ENCODE peak calls at places on chromosomes 7 and 10, in four cellular contexts. O is GM12878, I is H1, G is K562. U is an unnamed sample.

GRCh38 chr10:113753020-113753692 is 1.7 kb downstream of the PLEKHS1 start:
- DNase-seq in O (no peak), I (no peak), G (no peak), U (no peak)

GRCh38 chr7:29987821-29988317 is 1.7 kb downstream of the SCRN1 start:
- DNase-seq in O (no peak), I (no peak), G (no peak), U (no peak)

GRCh38 chr7:120041798-120042197 is 231.2 kb upstream of the KCND2 start:
- DNase-seq in O (no peak), I (no peak), G (no peak), U (no peak)

GRCh38 chr7:139687980-139688632 is 89.7 kb downstream of the HIPK2 start:
- DNase-seq in O (no peak), I (no peak), G (peak), U (no peak)

GRCh38 chr7:156021476-156021875 is 209.2 kb upstream of the SHH start:
- DNase-seq in O (no peak), I (no peak), G (no peak), U (no peak)

GRCh38 chr10:48731141-48731540 is 46.5 kb downstream of the WDFY4 start:
- DNase-seq in O (no peak), I (no peak), G (no peak), U (no peak)

GRCh38 chr7:27198138-27198841 is 1.6 kb downstream of the HOXA13 start:
- DNase-seq in O (no peak), I (no peak), G (no peak), U (no peak)

GRCh38 chr7:151927011-151927410 is 29.2 kb upstream of the GALNTL5 start:
- DNase-seq in O (no peak), I (no peak), G (no peak), U (no peak)

GRCh38 chr10:4102802-4103344 is 317.9 kb upstream of the KLF6 start:
- DNase-seq in O (no peak), I (no peak), G (no peak), U (no peak)

GRCh38 chr10:46228076-46229071 is 58.4 kb upstream of the ANTXRL start:
- DNase-seq in O (no peak), I (peak), G (peak), U (peak)

GRCh38 chr10:1476106-1476803 is 261.1 kb downstream of the ADARB2 start:
- DNase-seq in O (no peak), I (no peak), G (no peak), U (no peak)

GRCh38 chr7:107201795-107202450 is 33.1 kb downstream of the HBP1 start:
- DNase-seq in O (no peak), I (peak), G (peak), U (peak)

GRCh38 chr7:31648288-31648687 is 38.7 kb upstream of the PPP1R17 start:
- DNase-seq in O (no peak), I (no peak), G (no peak), U (no peak)

GRCh38 chr10:77586719-77587423 is 50.7 kb downstream of the KCNMA1 start:
- DNase-seq in O (no peak), I (no peak), G (no peak), U (no peak)

GRCh38 chr7:91201731-91202130 is 62.5 kb upstream of the FZD1 start:
- DNase-seq in O (no peak), I (no peak), G (no peak), U (no peak)

GRCh38 chr10:86851329-86852207 is 95.1 kb downstream of the BMPR1A start:
- DNase-seq in O (no peak), I (no peak), G (no peak), U (no peak)

GRCh38 chr7:96591900-96592676 is 117.6 kb downstream of the SEM1 start:
- DNase-seq in O (no peak), I (peak), G (no peak), U (no peak)

GRCh38 chr7:137933270-137934017 is 68.4 kb downstream of the CREB3L2 start:
- DNase-seq in O (no peak), I (no peak), G (peak), U (no peak)

GRCh38 chr7:36391436-36392198 is 2.0 kb downstream of the ANLN start:
- DNase-seq in O (peak), I (no peak), G (peak), U (no peak)

GRCh38 chr10:122588381-122588780 is 27.8 kb downstream of the DMBT1 start:
- DNase-seq in O (no peak), I (no peak), G (no peak), U (no peak)

GRCh38 chr10:31820794-31821369 is 107.7 kb downstream of the ARHGAP12 start:
- DNase-seq in O (no peak), I (no peak), G (no peak), U (no peak)
- TF ChIP-seq ATF2 in O (no peak), I (no peak), G (no peak), U (no peak)

GRCh38 chr10:93608421-93608820 is 3.9 kb upstream of the PDE6C start:
- DNase-seq in O (no peak), I (no peak), G (no peak), U (no peak)

GRCh38 chr10:93614101-93614825 is 1.9 kb downstream of the PDE6C start:
- DNase-seq in O (no peak), I (no peak), G (no peak), U (no peak)

GRCh38 chr10:93616844-93617360 is 4.6 kb downstream of the PDE6C start:
- DNase-seq in O (no peak), I (no peak), G (no peak), U (no peak)

GRCh38 chr10:93615576-93615975 is 3.2 kb downstream of the PDE6C start:
- DNase-seq in O (no peak), I (no peak), G (no peak), U (no peak)

GRCh38 chr10:93612237-93612636 is at the start of gene PDE6C:
- DNase-seq in O (no peak), I (no peak), G (no peak), U (no peak)
- TF ChIP-seq USF2 in O (no peak), I (no peak), G (no peak), U (no peak)

DNA sequence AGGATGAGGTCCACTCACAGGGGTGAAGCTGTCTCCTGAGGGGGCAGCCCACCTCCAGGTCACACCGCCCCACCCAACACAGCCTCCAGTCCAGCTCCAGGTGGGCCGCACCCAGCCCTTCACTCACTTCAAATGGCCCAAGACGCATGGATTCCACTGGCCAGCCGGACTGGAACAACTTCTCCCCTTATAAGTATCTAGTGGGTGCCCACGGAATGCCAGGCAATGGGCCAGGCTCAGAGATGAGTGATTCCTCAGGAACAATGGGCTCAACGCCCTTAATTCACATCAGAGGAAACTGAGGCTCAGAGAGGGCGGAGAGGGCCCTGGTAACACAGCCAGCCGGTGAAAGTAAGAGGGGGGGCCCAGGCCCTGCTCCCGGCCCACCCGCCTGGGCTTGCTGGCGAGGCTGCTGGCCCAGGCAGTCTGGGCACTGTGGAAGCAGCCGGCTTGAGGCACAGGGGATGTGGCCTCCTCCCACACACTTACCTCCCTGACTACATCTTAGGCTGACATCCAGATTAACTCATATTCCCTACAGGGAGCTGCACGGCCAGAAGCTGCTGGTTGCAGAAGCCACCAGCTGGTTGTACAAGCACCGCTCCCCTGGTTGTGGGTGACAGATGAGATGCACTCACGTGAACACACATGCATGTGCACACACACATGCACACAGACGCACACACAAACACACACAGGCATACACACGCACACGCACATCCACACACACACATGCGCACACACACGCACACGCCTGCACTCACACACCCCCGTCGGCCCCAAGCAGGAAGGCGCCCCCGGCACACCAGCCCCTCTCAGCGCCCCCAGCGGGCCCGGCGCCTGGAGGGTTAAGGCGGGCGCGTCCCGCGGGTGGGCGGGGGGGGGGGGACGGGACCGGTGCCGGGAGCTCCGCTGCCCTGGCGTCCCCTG is 1.0 kb upstream of the FAM20C start:
- DNase-seq in O (no peak), I (no peak), G (no peak), U (no peak)
- TF ChIP-seq ATF2 in O (no peak), I (no peak), G (no peak), U (no peak)

GRCh38 chr7:141418087-141418486 is 133.1 kb upstream of the AGK start:
- DNase-seq in O (no peak), I (no peak), G (no peak), U (no peak)
- TF ChIP-seq USF2 in O (no peak), I (no peak), G (no peak), U (no peak)

DNA sequence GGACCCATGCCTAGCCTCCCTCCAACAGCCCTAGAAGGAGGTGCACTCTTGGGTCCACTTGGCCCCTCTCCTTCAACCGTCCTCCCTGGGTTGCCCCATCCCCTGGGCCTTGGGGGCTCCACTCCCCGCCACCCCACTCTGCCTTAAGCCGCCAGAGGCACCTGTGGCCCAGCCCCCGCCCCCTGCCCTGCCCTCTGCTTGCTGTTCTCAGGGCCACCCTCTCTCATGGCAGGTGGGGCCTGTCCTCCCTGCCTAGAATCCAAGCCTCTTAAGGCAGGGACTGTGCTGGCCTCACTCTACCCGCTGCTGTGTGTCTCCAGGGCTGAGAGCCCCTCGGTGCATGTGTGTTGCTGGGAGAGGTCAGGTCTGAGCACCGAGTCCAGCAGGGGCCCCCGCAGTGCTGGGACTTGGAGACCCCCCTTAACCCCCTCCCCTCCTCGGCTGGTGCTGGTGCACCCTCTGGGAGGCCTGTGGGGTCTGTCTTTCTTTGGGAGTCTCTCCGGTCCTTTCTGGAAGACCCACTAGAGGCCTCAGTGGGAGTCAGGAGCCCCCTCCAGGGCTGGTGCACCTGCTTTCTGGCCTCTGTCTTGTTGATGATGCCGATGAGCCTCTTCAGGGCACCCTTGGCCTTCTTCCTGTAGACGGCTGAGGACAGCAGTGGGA is 43.8 kb downstream of the CFAP46 start:
- DNase-seq in O (no peak), I (no peak), G (no peak), U (no peak)
- TF ChIP-seq ATF2 in O (no peak), I (no peak), G (no peak), U (no peak)

GRCh38 chr7:143271240-143271639 is 8.0 kb downstream of the GSTK1 start:
- DNase-seq in O (no peak), I (no peak), G (no peak), U (no peak)

GRCh38 chr7:143269254-143269653 is 6.0 kb downstream of the GSTK1 start:
- DNase-seq in O (no peak), I (no peak), G (peak), U (no peak)

DNA sequence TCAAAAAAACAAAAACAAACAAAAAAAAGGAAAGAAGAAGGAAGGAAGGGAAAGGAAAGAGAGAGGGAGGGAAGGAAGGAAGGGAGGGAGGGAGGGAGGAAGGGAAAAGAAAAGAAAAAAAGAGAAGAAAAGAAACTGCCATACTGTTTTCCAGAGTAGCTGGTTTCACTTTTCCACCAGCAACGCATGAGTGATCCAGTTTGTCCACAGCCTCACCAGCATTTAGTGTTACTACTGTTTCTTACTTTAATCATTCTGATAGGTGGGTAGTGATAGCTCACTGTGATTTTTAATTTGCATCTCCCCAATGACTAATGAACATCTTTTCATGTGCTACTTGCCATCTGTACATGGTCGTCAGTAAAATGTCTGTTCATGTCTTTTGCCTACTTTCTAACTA is 9.6 kb downstream of the GSTK1 start:
- DNase-seq in O (no peak), I (no peak), G (no peak), U (no peak)
- TF ChIP-seq USF2 in O (no peak), I (no peak), G (no peak), U (no peak)

GRCh38 chr10:97059006-97059871 is 126.5 kb downstream of the SLIT1 start:
- DNase-seq in O (no peak), I (no peak), G (no peak), U (peak)
- TF ChIP-seq ATF2 in O (no peak), I (no peak), G (no peak), U (no peak)

U was measured in WTC11.